ENCODE peak calls at places on chromosomes 12 and 14, in eight cellular contexts. R is NCI-H1105 treated with DMSO at 0.1 percent for 48 hours; J is neural progenitor cell; S is mucosa of gallbladder; O is ACHN; I is BJ; P is activated CD4-positive, CD25-positive, alpha-beta regulatory T cell; X is RPMI8226. K is an unnamed sample.

GRCh38 chr14:20468773-20469241 is 399 bp upstream of the PNP start:
- DNase-seq in I (no peak), P (no peak), S (no peak), X (no peak), O (peak), J (peak), R (no peak), K (no peak)

GRCh38 chr12:1078002-1078401 is 87.0 kb downstream of the ERC1 start:
- DNase-seq in S (no peak), I (no peak), P (no peak), O (no peak), J (no peak), R (no peak), X (no peak), K (no peak)

GRCh38 chr12:33830070-33830469 is 192.2 kb upstream of the ALG10 start:
- DNase-seq in X (no peak), S (no peak), R (no peak), P (no peak), I (no peak), J (no peak), O (no peak), K (no peak)

GRCh38 chr12:15763336-15763735 is 25.9 kb downstream of the EPS8 start:
- DNase-seq in S (no peak), R (no peak), P (no peak), I (no peak), O (no peak), X (no peak), J (no peak), K (no peak)

GRCh38 chr12:83559650-83560049 is 872.9 kb downstream of the TMTC2 start:
- DNase-seq in O (no peak), P (no peak), J (no peak), S (no peak), I (no peak), R (no peak), X (no peak), K (no peak)

GRCh38 chr12:103986823-103987222 is 21.2 kb downstream of the TDG start:
- DNase-seq in O (peak), P (no peak), I (peak), S (no peak), X (no peak), J (no peak), R (no peak), K (no peak)

GRCh38 chr12:28313631-28314030 is 123.4 kb downstream of the CCDC91 start:
- DNase-seq in O (no peak), I (no peak), J (no peak), P (no peak), R (peak), X (peak), S (no peak), K (no peak)

GRCh38 chr14:88552859-88553258 is 1.9 kb downstream of the PTPN21 start:
- DNase-seq in R (no peak), P (no peak), I (no peak), S (no peak), J (no peak), X (no peak), O (peak), K (no peak)

K was measured in germinal center.